ENCODE peak calls at places on chromosomes 3 and 15, in four cellular contexts. One of them, this sample, is unnamed.

GRCh38 chr3:32973982-32974381 is 22.5 kb downstream of the CCR4 start:
- DNase-seq in WTC11: no peak
- DNase-seq in lower leg skin: no peak
- DNase-seq in left lung: no peak
- DNase-seq in this sample: no peak

GRCh38 chr3:29639621-29640290 is 358.9 kb downstream of the RBMS3 start:
- DNase-seq in WTC11: no peak
- DNase-seq in lower leg skin: no peak
- DNase-seq in left lung: no peak
- DNase-seq in this sample: no peak

GRCh38 chr3:58494107-58494506 is 2.2 kb downstream of the KCTD6 start:
- DNase-seq in WTC11: no peak
- DNase-seq in lower leg skin: no peak
- DNase-seq in left lung: no peak
- DNase-seq in this sample: no peak

GRCh38 chr3:40044487-40044886 is 235.1 kb downstream of the MYRIP start:
- DNase-seq in WTC11: no peak
- DNase-seq in lower leg skin: peak
- DNase-seq in left lung: no peak
- DNase-seq in this sample: no peak

GRCh38 chr3:108493862-108494261 is 16.5 kb downstream of the MYH15 start:
- DNase-seq in WTC11: peak
- DNase-seq in lower leg skin: no peak
- DNase-seq in left lung: peak
- DNase-seq in this sample: no peak

GRCh38 chr3:147383617-147384016 is 22.7 kb downstream of the ZIC4 start:
- DNase-seq in WTC11: peak
- DNase-seq in lower leg skin: no peak
- DNase-seq in left lung: no peak
- DNase-seq in this sample: no peak

GRCh38 chr3:187516446-187516845 is 148.3 kb downstream of the RTP4 start:
- DNase-seq in WTC11: no peak
- DNase-seq in lower leg skin: no peak
- DNase-seq in left lung: no peak
- DNase-seq in this sample: no peak

GRCh38 chr3:13715167-13715954 is 164.5 kb downstream of the WNT7A start:
- DNase-seq in WTC11: peak
- DNase-seq in lower leg skin: peak
- DNase-seq in left lung: no peak
- DNase-seq in this sample: no peak

GRCh38 chr15:98311566-98312188 is 336.7 kb upstream of the IGF1R start:
- DNase-seq in WTC11: peak
- DNase-seq in lower leg skin: peak
- DNase-seq in left lung: no peak
- DNase-seq in this sample: peak

GRCh38 chr3:141529256-141530132 is 42.7 kb downstream of the RASA2 start:
- DNase-seq in WTC11: no peak
- DNase-seq in lower leg skin: no peak
- DNase-seq in left lung: no peak
- DNase-seq in this sample: no peak

GRCh38 chr3:174784206-174784934 is 74.8 kb upstream of the NAALADL2 start:
- DNase-seq in WTC11: no peak
- DNase-seq in lower leg skin: no peak
- DNase-seq in left lung: no peak
- DNase-seq in this sample: no peak

GRCh38 chr3:46517016-46517770 is 19.4 kb downstream of the RTP3 start:
- DNase-seq in WTC11: no peak
- DNase-seq in lower leg skin: no peak
- DNase-seq in left lung: no peak
- DNase-seq in this sample: no peak

GRCh38 chr15:80875568-80875967 is 96.4 kb downstream of the CEMIP start:
- DNase-seq in WTC11: no peak
- DNase-seq in lower leg skin: no peak
- DNase-seq in left lung: no peak
- DNase-seq in this sample: no peak

GRCh38 chr3:72309626-72310025 is 524.7 kb upstream of the PROK2 start:
- DNase-seq in WTC11: no peak
- DNase-seq in lower leg skin: no peak
- DNase-seq in left lung: no peak
- DNase-seq in this sample: no peak

GRCh38 chr15:28896944-28897343 is 11.2 kb downstream of the APBA2 start:
- DNase-seq in WTC11: no peak
- DNase-seq in lower leg skin: no peak
- DNase-seq in left lung: no peak
- DNase-seq in this sample: no peak

GRCh38 chr3:43953814-43954241 is 263.1 kb downstream of the ABHD5 start:
- DNase-seq in WTC11: no peak
- DNase-seq in lower leg skin: no peak
- DNase-seq in left lung: no peak
- DNase-seq in this sample: no peak

GRCh38 chr15:85609492-85609891 is 185.2 kb downstream of the KLHL25 start:
- DNase-seq in WTC11: no peak
- DNase-seq in lower leg skin: no peak
- DNase-seq in left lung: no peak
- DNase-seq in this sample: no peak

GRCh38 chr15:23395832-23396231 is 41.3 kb downstream of the GOLGA8S start:
- DNase-seq in WTC11: no peak
- DNase-seq in lower leg skin: no peak
- DNase-seq in left lung: no peak
- DNase-seq in this sample: no peak

GRCh38 chr15:41891946-41892345 is 1.9 kb downstream of the SPTBN5 start:
- DNase-seq in WTC11: no peak
- DNase-seq in lower leg skin: no peak
- DNase-seq in left lung: no peak
- DNase-seq in this sample: no peak

GRCh38 chr15:31300981-31301686 is 25.5 kb upstream of the KLF13 start:
- DNase-seq in WTC11: no peak
- DNase-seq in lower leg skin: peak
- DNase-seq in left lung: no peak
- DNase-seq in this sample: no peak

GRCh38 chr15:31497838-31498237 is 171.2 kb downstream of the KLF13 start:
- DNase-seq in WTC11: no peak
- DNase-seq in lower leg skin: no peak
- DNase-seq in left lung: no peak
- DNase-seq in this sample: no peak

GRCh38 chr15:82177291-82178010 is 85.1 kb downstream of the EFL1 start:
- DNase-seq in WTC11: no peak
- DNase-seq in lower leg skin: no peak
- DNase-seq in left lung: no peak
- DNase-seq in this sample: no peak

GRCh38 chr3:191792580-191792979 is 331.6 kb downstream of the PYDC2 start:
- DNase-seq in WTC11: no peak
- DNase-seq in lower leg skin: no peak
- DNase-seq in left lung: no peak
- DNase-seq in this sample: no peak

GRCh38 chr3:138434875-138435772 is 708 bp downstream of the ESYT3 start:
- DNase-seq in WTC11: peak
- DNase-seq in lower leg skin: no peak
- DNase-seq in left lung: peak
- DNase-seq in this sample: no peak

GRCh38 chr3:122590581-122590980 is 13.1 kb downstream of the PARP15 start:
- DNase-seq in WTC11: no peak
- DNase-seq in lower leg skin: no peak
- DNase-seq in left lung: no peak
- DNase-seq in this sample: no peak
- TF ChIP-seq CTCF in WTC11: no peak
- TF ChIP-seq CTCF in lower leg skin: no peak
- TF ChIP-seq CTCF in left lung: no peak
- TF ChIP-seq CTCF in this sample: no peak

GRCh38 chr3:113250566-113250965 is 39.2 kb downstream of the BOC start:
- DNase-seq in WTC11: no peak
- DNase-seq in lower leg skin: no peak
- DNase-seq in left lung: no peak
- DNase-seq in this sample: no peak

GRCh38 chr3:113252553-113252952 is 41.2 kb downstream of the BOC start:
- DNase-seq in WTC11: no peak
- DNase-seq in lower leg skin: no peak
- DNase-seq in left lung: no peak
- DNase-seq in this sample: no peak

GRCh38 chr3:113249601-113250000 is 38.2 kb downstream of the BOC start:
- DNase-seq in WTC11: no peak
- DNase-seq in lower leg skin: no peak
- DNase-seq in left lung: no peak
- DNase-seq in this sample: no peak

GRCh38 chr3:113254171-113254947 is 43.0 kb downstream of the BOC start:
- DNase-seq in WTC11: no peak
- DNase-seq in lower leg skin: no peak
- DNase-seq in left lung: no peak
- DNase-seq in this sample: no peak

DNA sequence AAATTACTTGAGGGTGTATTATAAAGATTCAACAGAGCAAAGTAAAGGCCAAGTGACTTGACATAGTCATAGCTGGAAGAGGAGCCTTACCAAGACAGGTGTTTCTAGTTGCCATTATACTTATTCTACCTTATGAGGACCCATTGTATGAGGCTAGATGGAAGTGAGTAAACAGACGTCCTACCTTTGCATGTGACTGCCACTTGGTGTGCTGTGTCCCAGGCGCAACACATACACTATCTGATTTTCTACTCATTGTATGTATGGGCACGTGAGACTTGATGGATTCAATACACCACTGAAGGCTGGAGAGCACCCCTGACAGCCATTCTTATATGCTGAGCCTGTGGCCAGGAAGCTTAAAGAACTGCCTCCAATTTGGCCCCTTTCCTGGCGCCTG is 40.5 kb downstream of the BOC start:
- DNase-seq in WTC11: no peak
- DNase-seq in lower leg skin: no peak
- DNase-seq in left lung: no peak
- DNase-seq in this sample: no peak
- TF ChIP-seq CTCF in WTC11: no peak
- TF ChIP-seq CTCF in lower leg skin: no peak
- TF ChIP-seq CTCF in left lung: no peak
- TF ChIP-seq CTCF in this sample: no peak

GRCh38 chr3:179837374-179837773 is 184.5 kb downstream of the USP13 start:
- DNase-seq in WTC11: no peak
- DNase-seq in lower leg skin: no peak
- DNase-seq in left lung: no peak
- DNase-seq in this sample: no peak
- TF ChIP-seq CTCF in WTC11: no peak
- TF ChIP-seq CTCF in lower leg skin: no peak
- TF ChIP-seq CTCF in left lung: no peak
- TF ChIP-seq CTCF in this sample: no peak

GRCh38 chr3:52197842-52198625 is at the start of gene ALAS1:
- DNase-seq in WTC11: peak
- DNase-seq in lower leg skin: peak
- DNase-seq in left lung: peak
- DNase-seq in this sample: peak
- TF ChIP-seq CTCF in WTC11: no peak
- TF ChIP-seq CTCF in lower leg skin: no peak
- TF ChIP-seq CTCF in left lung: peak
- TF ChIP-seq CTCF in this sample: no peak

GRCh38 chr3:154378311-154378710 is 51.7 kb downstream of the GPR149 start:
- DNase-seq in WTC11: no peak
- DNase-seq in lower leg skin: no peak
- DNase-seq in left lung: no peak
- DNase-seq in this sample: no peak
- TF ChIP-seq CTCF in WTC11: no peak
- TF ChIP-seq CTCF in lower leg skin: no peak
- TF ChIP-seq CTCF in left lung: no peak
- TF ChIP-seq CTCF in this sample: no peak